ENCODE peak calls at places on chromosomes 3 and 15, in eight cellular contexts. V is neural progenitor cell; G is heart left ventricle; M is esophagus squamous epithelium; K is CD8-positive, alpha-beta T cell; P is upper lobe of left lung; N is heart right ventricle; L is HFFc6. J is an unnamed sample.

GRCh38 chr3:37904614-37905047 is 43.0 kb downstream of the CTDSPL start:
- DNase-seq in V (peak; percentile 39), N (no peak), M (no peak), G (no peak), P (no peak), K (no peak), L (peak; percentile 39), J (no peak)

GRCh38 chr15:92608866-92609700 is 46.5 kb downstream of the FAM174B start:
- DNase-seq in K (no peak), G (no peak), V (no peak), P (no peak), M (no peak), L (no peak), N (no peak), J (no peak)

GRCh38 chr15:38781196-38781595 is 216.6 kb upstream of the RASGRP1 start:
- DNase-seq in K (no peak), P (no peak), G (no peak), V (no peak), N (no peak), M (no peak), L (no peak), J (no peak)

GRCh38 chr3:121737644-121738043 is 11.9 kb downstream of the GOLGB1 start:
- DNase-seq in V (no peak), P (no peak), K (no peak), M (no peak), N (no peak), L (no peak), G (no peak), J (no peak)

GRCh38 chr3:79038057-79038456 is 729.7 kb downstream of the ROBO1 start:
- DNase-seq in L (no peak), G (no peak), K (no peak), M (no peak), N (no peak), V (no peak), P (no peak), J (no peak)

GRCh38 chr3:112378989-112379692 is 46.2 kb downstream of the CD200 start:
- DNase-seq in V (no peak), N (no peak), G (no peak), P (no peak), M (no peak), L (no peak), K (no peak), J (no peak)

GRCh38 chr3:53045107-53045783 is 628 bp downstream of the SFMBT1 start:
- DNase-seq in G (peak; percentile 77), P (peak; percentile 94), M (no peak), N (peak; percentile 47), L (peak; percentile 23), K (peak; percentile 60), V (peak; percentile 87), J (peak; percentile 67)

GRCh38 chr3:99373088-99373875 is 265.1 kb upstream of the COL8A1 start:
- DNase-seq in V (no peak), N (no peak), L (no peak), P (no peak), G (no peak), K (no peak), M (no peak), J (no peak)

GRCh38 chr15:48939686-48940085 is 24.0 kb downstream of the SHC4 start:
- DNase-seq in V (no peak), P (no peak), M (no peak), G (no peak), N (no peak), K (no peak), L (peak; percentile 98), J (no peak)

GRCh38 chr3:38271552-38271951 is 5.9 kb downstream of the SLC22A13 start:
- DNase-seq in M (no peak), V (no peak), L (no peak), G (no peak), K (no peak), N (no peak), P (no peak), J (no peak)

GRCh38 chr3:183427206-183428139 is 946 bp downstream of the MCF2L2 start:
- DNase-seq in M (no peak), L (no peak), G (no peak), N (no peak), K (no peak), V (peak; percentile 54), P (peak; percentile 82), J (no peak)
- TF ChIP-seq CTCF in M (no peak), L (no peak), G (no peak), N (no peak), K (no peak), V (peak; percentile 21), P (no peak), J (no peak)

DNA sequence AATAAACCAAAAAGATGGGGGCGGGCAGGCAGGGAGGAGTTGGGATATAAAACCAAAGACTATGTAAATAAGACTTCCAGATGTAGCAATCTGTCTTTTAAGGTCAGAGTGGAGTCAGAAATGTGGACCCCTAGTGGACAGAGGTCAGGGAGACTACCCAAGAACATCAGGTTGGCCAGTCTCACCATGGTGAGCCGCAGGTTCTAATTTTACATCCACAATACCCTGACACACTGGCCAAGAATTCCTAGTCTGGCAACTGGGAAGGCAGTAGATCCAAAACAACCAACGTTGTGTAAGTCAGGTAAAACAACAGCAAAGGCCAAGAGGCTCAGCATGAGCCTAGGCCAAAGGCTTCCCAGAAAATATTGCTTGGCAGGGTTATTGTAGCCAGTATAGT is 203.4 kb downstream of the FOXP1 start:
- DNase-seq in G (no peak), V (peak; percentile 10), L (no peak), P (no peak), K (no peak), N (peak; percentile 21), M (no peak), J (no peak)
- TF ChIP-seq CTCF in G (no peak), V (peak; percentile 37), L (peak; percentile 32), P (no peak), K (no peak), N (no peak), M (no peak), J (no peak)

GRCh38 chr3:146653978-146654377 is 48.8 kb upstream of the PLSCR5 start:
- DNase-seq in N (no peak), P (no peak), K (no peak), V (no peak), M (no peak), L (no peak), G (no peak), J (no peak)
- TF ChIP-seq CTCF in N (no peak), P (no peak), K (no peak), V (no peak), M (no peak), L (no peak), G (no peak), J (no peak)

GRCh38 chr15:45251888-45252287 is at the start of gene SLC28A2:
- DNase-seq in M (no peak), V (no peak), G (no peak), N (no peak), L (no peak), K (no peak), P (peak; percentile 29), J (no peak)

GRCh38 chr15:45254405-45255293 is 2.6 kb downstream of the SLC28A2 start:
- DNase-seq in K (no peak), N (no peak), M (no peak), V (no peak), P (no peak), G (no peak), L (peak; percentile 61), J (no peak)

GRCh38 chr15:45249125-45249780 is 2.8 kb upstream of the SLC28A2 start:
- DNase-seq in G (no peak), L (no peak), V (no peak), M (no peak), N (no peak), K (no peak), P (no peak), J (no peak)

DNA sequence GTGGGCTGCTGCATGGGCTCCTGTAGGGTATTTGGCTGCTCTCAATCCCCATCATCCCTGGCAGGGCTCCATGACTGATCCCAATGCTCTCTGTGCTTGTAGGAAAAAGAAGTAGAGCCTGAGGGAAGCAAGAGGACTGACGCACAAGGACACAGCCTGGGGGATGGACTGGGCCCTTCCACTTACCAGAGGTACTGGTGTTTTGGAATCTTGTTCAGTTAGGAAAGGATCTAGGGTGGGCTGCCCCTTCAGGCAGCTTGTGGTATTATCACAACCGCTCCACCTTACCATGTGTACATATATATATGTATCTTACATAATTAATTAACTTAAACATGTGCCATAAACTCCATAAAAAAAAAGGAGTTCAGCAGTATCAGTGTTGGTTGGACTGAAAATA is 1.3 kb downstream of the SLC28A2 start:
- DNase-seq in P (no peak), G (no peak), V (peak; percentile 21), M (no peak), N (no peak), K (no peak), L (no peak), J (no peak)
- TF ChIP-seq CTCF in P (no peak), G (no peak), V (peak; percentile 58), M (no peak), N (no peak), K (peak; percentile 39), L (peak; percentile 57), J (no peak)

DNA sequence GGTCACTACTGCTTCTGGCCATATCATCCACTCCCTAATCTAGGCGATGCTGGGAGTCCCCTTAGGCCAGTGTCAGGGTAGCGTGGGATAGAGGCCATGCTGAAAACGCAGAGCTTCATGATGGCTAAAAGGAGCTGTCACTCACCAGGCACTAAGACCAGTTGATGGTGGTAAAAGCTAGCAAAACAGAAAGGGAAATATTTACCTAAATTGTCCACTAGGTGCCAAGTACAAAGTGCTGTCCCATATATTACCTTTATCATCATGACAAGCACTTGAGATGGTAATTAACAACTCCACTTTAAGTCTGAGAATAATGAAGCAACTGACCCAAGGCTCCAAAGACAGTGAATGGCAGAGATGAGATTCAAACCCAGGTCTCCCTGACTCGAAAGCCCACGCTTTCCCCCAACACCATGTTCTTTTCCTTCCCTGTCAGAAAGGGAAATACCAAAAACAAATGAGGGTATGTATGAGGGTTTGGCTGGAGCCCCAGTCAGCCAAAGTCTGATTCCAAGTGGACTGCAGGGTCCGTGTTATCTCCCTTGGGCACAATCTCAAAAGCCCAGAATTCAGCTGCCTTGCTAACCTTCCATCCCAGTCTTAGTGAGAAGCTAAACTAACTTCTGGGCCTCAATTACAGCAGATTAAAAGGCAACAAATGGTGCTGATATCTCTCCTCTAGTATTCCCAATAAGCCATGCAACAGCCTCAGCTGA is 84.7 kb downstream of the RBPMS2 start:
- DNase-seq in N (no peak), P (no peak), V (no peak), M (no peak), L (no peak), K (no peak), G (no peak), J (no peak)
- TF ChIP-seq CTCF in N (peak; percentile 9), P (no peak), V (peak; percentile 6), M (peak; percentile 21), L (peak; percentile 57), K (no peak), G (no peak), J (no peak)

J was measured in activated B cell treated with CpG ODN at 0.5 μM for 24 hours.